ENCODE peak calls at places on chromosome 18, in seven cellular contexts. One of them, this sample, is unnamed.

GRCh38 chr18:830315-830901 is 18.4 kb upstream of the YES1 start:
- DNase-seq in stimulated activated CD4-positive, alpha-beta T cell treated with anti-CD3 and anti-CD28 coated beads, TNF-alpha, amount 100 ng/mL, for 48 hours: no peak
- DNase-seq in KG1: peak
- DNase-seq in KBM-7: peak
- DNase-seq in BE2C: no peak
- DNase-seq in epithelial cell of proximal tubule: no peak
- DNase-seq in CD8-positive, alpha-beta T cell: no peak
- DNase-seq in this sample: no peak

GRCh38 chr18:5284808-5285207 is 10.7 kb downstream of the ZBTB14 start:
- DNase-seq in epithelial cell of proximal tubule: no peak
- DNase-seq in BE2C: no peak
- DNase-seq in stimulated activated CD4-positive, alpha-beta T cell treated with anti-CD3 and anti-CD28 coated beads, TNF-alpha, amount 100 ng/mL, for 48 hours: no peak
- DNase-seq in KG1: no peak
- DNase-seq in CD8-positive, alpha-beta T cell: no peak
- DNase-seq in KBM-7: no peak
- DNase-seq in this sample: no peak

GRCh38 chr18:57659463-57660102 is 37.9 kb upstream of the NARS1 start:
- DNase-seq in epithelial cell of proximal tubule: no peak
- DNase-seq in BE2C: no peak
- DNase-seq in KG1: no peak
- DNase-seq in stimulated activated CD4-positive, alpha-beta T cell treated with anti-CD3 and anti-CD28 coated beads, TNF-alpha, amount 100 ng/mL, for 48 hours: no peak
- DNase-seq in KBM-7: no peak
- DNase-seq in CD8-positive, alpha-beta T cell: no peak
- DNase-seq in this sample: no peak

GRCh38 chr18:75582406-75582821 is 154.9 kb upstream of the SMIM21 start:
- DNase-seq in epithelial cell of proximal tubule: no peak
- DNase-seq in CD8-positive, alpha-beta T cell: no peak
- DNase-seq in stimulated activated CD4-positive, alpha-beta T cell treated with anti-CD3 and anti-CD28 coated beads, TNF-alpha, amount 100 ng/mL, for 48 hours: no peak
- DNase-seq in BE2C: no peak
- DNase-seq in KG1: no peak
- DNase-seq in KBM-7: no peak
- DNase-seq in this sample: no peak

GRCh38 chr18:3596324-3597158 is 146.6 kb downstream of the TGIF1 start:
- DNase-seq in KBM-7: peak
- DNase-seq in KG1: peak
- DNase-seq in CD8-positive, alpha-beta T cell: no peak
- DNase-seq in stimulated activated CD4-positive, alpha-beta T cell treated with anti-CD3 and anti-CD28 coated beads, TNF-alpha, amount 100 ng/mL, for 48 hours: no peak
- DNase-seq in BE2C: peak
- DNase-seq in epithelial cell of proximal tubule: no peak
- DNase-seq in this sample: no peak

GRCh38 chr18:6219116-6219717 is 195.5 kb downstream of the L3MBTL4 start:
- DNase-seq in epithelial cell of proximal tubule: no peak
- DNase-seq in stimulated activated CD4-positive, alpha-beta T cell treated with anti-CD3 and anti-CD28 coated beads, TNF-alpha, amount 100 ng/mL, for 48 hours: peak
- DNase-seq in BE2C: no peak
- DNase-seq in CD8-positive, alpha-beta T cell: no peak
- DNase-seq in KG1: peak
- DNase-seq in KBM-7: peak
- DNase-seq in this sample: no peak

GRCh38 chr18:10062292-10062940 is 148.6 kb downstream of the VAPA start:
- DNase-seq in KBM-7: no peak
- DNase-seq in stimulated activated CD4-positive, alpha-beta T cell treated with anti-CD3 and anti-CD28 coated beads, TNF-alpha, amount 100 ng/mL, for 48 hours: no peak
- DNase-seq in KG1: no peak
- DNase-seq in CD8-positive, alpha-beta T cell: no peak
- DNase-seq in BE2C: no peak
- DNase-seq in epithelial cell of proximal tubule: no peak
- DNase-seq in this sample: no peak

GRCh38 chr18:35128675-35129074 is 87.5 kb downstream of the MAPRE2 start:
- DNase-seq in CD8-positive, alpha-beta T cell: no peak
- DNase-seq in BE2C: no peak
- DNase-seq in KG1: no peak
- DNase-seq in stimulated activated CD4-positive, alpha-beta T cell treated with anti-CD3 and anti-CD28 coated beads, TNF-alpha, amount 100 ng/mL, for 48 hours: no peak
- DNase-seq in epithelial cell of proximal tubule: no peak
- DNase-seq in KBM-7: no peak
- DNase-seq in this sample: no peak

This sample was measured in vagina.